ENCODE peak calls at places on chromosomes 13 and 19, in eight cellular contexts. Q is Peyer's patch, S is IMR-90, H is left lung, W is thoracic aorta, U is pancreas, Z is fibroblast of lung, N is ascending aorta. A is an unnamed sample. For H3K4me1, the result is how much of the 10 kb centered on the place peaks cover.

GRCh38 chr13:44605711-44606110 is 29.6 kb upstream of the TSC22D1 start:
- DNase-seq in Q (no peak), S (no peak), H (no peak), W (no peak), U (no peak), Z (no peak), N (no peak), A (no peak)

GRCh38 chr19:43743059-43743458 is 11.7 kb downstream of the SMG9 start:
- DNase-seq in Q (no peak), S (peak), H (no peak), W (no peak), U (no peak), Z (peak), N (no peak), A (no peak)

GRCh38 chr19:30049844-30050667 is 108.0 kb downstream of the URI1 start:
- DNase-seq in Q (no peak), S (no peak), H (no peak), W (no peak), U (no peak), Z (no peak), N (no peak), A (no peak)

GRCh38 chr13:80339841-80340642 is 884 bp downstream of the SPRY2 start:
- DNase-seq in Q (peak), S (peak), H (peak), W (no peak), U (peak), Z (peak), N (peak), A (peak)

GRCh38 chr19:23799321-23799720 is 40.6 kb upstream of the ZNF681 start:
- DNase-seq in Q (peak), S (no peak), H (no peak), W (no peak), U (no peak), Z (no peak), N (no peak), A (no peak)

GRCh38 chr19:46202872-46203860 is 26.4 kb upstream of the IGFL1 start:
- DNase-seq in Q (no peak), S (no peak), H (no peak), W (no peak), U (no peak), Z (no peak), N (no peak), A (no peak)

GRCh38 chr19:55486043-55486970 is 1.3 kb downstream of the NAT14 start:
- DNase-seq in Q (no peak), S (no peak), H (no peak), W (no peak), U (no peak), Z (no peak), N (no peak), A (no peak)

GRCh38 chr19:54164369-54165068 is 5.0 kb upstream of the LENG1 start:
- DNase-seq in Q (peak), S (peak), H (peak), W (no peak), U (no peak), Z (peak), N (peak), A (peak)

GRCh38 chr19:995051-995827 is 5.0 kb upstream of the GRIN3B start:
- DNase-seq in Q (no peak), S (no peak), H (peak), W (no peak), U (peak), Z (peak), N (no peak), A (peak)

GRCh38 chr19:46976845-46977320 is 42.8 kb upstream of the NPAS1 start:
- DNase-seq in Q (no peak), S (peak), H (peak), W (no peak), U (no peak), Z (peak), N (peak), A (no peak)

GRCh38 chr19:30167206-30167903 is 204.8 kb upstream of the ZNF536 start:
- DNase-seq in Q (no peak), S (no peak), H (no peak), W (no peak), U (no peak), Z (no peak), N (no peak), A (no peak)

GRCh38 chr13:40061466-40062450 is 406.3 kb downstream of the COG6 start:
- DNase-seq in Q (no peak), S (no peak), H (no peak), W (no peak), U (peak), Z (peak), N (no peak), A (no peak)

GRCh38 chr13:42114912-42115311 is 66.5 kb downstream of the DGKH start:
- DNase-seq in Q (no peak), S (no peak), H (no peak), W (no peak), U (no peak), Z (no peak), N (no peak), A (no peak)

GRCh38 chr19:28940751-28941500 is 272.0 kb downstream of the UQCRFS1 start:
- DNase-seq in Q (no peak), S (peak), H (no peak), W (no peak), U (no peak), Z (peak), N (no peak), A (no peak)

GRCh38 chr13:44293908-44294735 is 79.5 kb upstream of the SERP2 start:
- DNase-seq in Q (no peak), S (peak), H (no peak), W (no peak), U (no peak), Z (peak), N (peak), A (no peak)

GRCh38 chr13:31201341-31202024 is 1.7 kb downstream of the B3GLCT start:
- DNase-seq in Q (no peak), S (peak), H (no peak), W (no peak), U (peak), Z (peak), N (no peak), A (no peak)

GRCh38 chr19:57830071-57830602 is at the start of gene ZNF587B:
- DNase-seq in Q (peak), S (peak), H (no peak), W (no peak), U (no peak), Z (peak), N (peak), A (peak)

GRCh38 chr19:35153701-35154534 is 617 bp upstream of the FXYD5 start:
- DNase-seq in Q (peak), S (no peak), H (no peak), W (no peak), U (no peak), Z (peak), N (no peak), A (peak)

GRCh38 chr13:36421447-36421846 is 10.8 kb upstream of the CCNA1 start:
- DNase-seq in Q (no peak), S (no peak), H (no peak), W (no peak), U (no peak), Z (peak), N (no peak), A (no peak)

GRCh38 chr19:3660493-3661219 is 34.1 kb upstream of the CACTIN start:
- DNase-seq in Q (no peak), S (no peak), H (no peak), W (no peak), U (no peak), Z (no peak), N (no peak), A (no peak)

GRCh38 chr13:74056829-74057564 is 77.2 kb downstream of the KLF12 start:
- DNase-seq in Q (no peak), S (no peak), H (no peak), W (no peak), U (no peak), Z (no peak), N (no peak), A (no peak)

GRCh38 chr19:46924874-46925547 is 64.2 kb downstream of the ARHGAP35 start:
- DNase-seq in Q (no peak), S (no peak), H (no peak), W (no peak), U (no peak), Z (no peak), N (peak), A (no peak)

GRCh38 chr13:25971499-25972145 is 80.2 kb downstream of the SHISA2 start:
- DNase-seq in Q (peak), S (no peak), H (no peak), W (no peak), U (no peak), Z (no peak), N (no peak), A (no peak)

GRCh38 chr19:1266818-1267440 is 2.2 kb upstream of the CIRBP start:
- DNase-seq in Q (peak), S (no peak), H (no peak), W (no peak), U (peak), Z (no peak), N (peak), A (peak)

GRCh38 chr19:1974381-1975066 is 33.6 kb downstream of the CSNK1G2 start:
- DNase-seq in Q (no peak), S (no peak), H (no peak), W (no peak), U (no peak), Z (no peak), N (no peak), A (no peak)

GRCh38 chr13:96947343-96947910 is 46.8 kb downstream of the OXGR1 start:
- DNase-seq in Q (no peak), S (no peak), H (no peak), W (no peak), U (no peak), Z (no peak), N (no peak), A (no peak)

GRCh38 chr13:30312859-30313258 is 5.5 kb upstream of the KATNAL1 start:
- DNase-seq in Q (no peak), S (peak), H (no peak), W (no peak), U (no peak), Z (peak), N (no peak), A (no peak)

GRCh38 chr13:59016250-59016649 is 1147.5 kb downstream of the DIAPH3 start:
- DNase-seq in Q (no peak), S (no peak), H (no peak), W (no peak), U (no peak), Z (peak), N (no peak), A (no peak)

GRCh38 chr13:113327391-113327765 is 30.3 kb downstream of the LAMP1 start:
- DNase-seq in Q (no peak), S (no peak), H (no peak), W (no peak), U (no peak), Z (no peak), N (no peak), A (no peak)

GRCh38 chr19:6769006-6769637 is 1.9 kb upstream of the SH2D3A start:
- DNase-seq in Q (no peak), S (peak), H (no peak), W (no peak), U (no peak), Z (no peak), N (no peak), A (no peak)

GRCh38 chr13:112236539-112237197 is 139.5 kb upstream of the SPACA7 start:
- DNase-seq in Q (no peak), S (no peak), H (no peak), W (no peak), U (no peak), Z (no peak), N (no peak), A (no peak)

GRCh38 chr13:33710924-33711323 is 107.0 kb upstream of the RFC3 start:
- DNase-seq in Q (no peak), S (no peak), H (no peak), W (no peak), U (no peak), Z (no peak), N (no peak), A (no peak)

GRCh38 chr19:48608798-48609263 is 2.3 kb downstream of the SPACA4 start:
- DNase-seq in Q (peak), S (no peak), H (no peak), W (no peak), U (no peak), Z (peak), N (no peak), A (no peak)

GRCh38 chr19:29311391-29311790 is 98.4 kb upstream of the UQCRFS1 start:
- DNase-seq in Q (no peak), S (no peak), H (no peak), W (no peak), U (no peak), Z (no peak), N (no peak), A (no peak)

GRCh38 chr13:21894091-21894490 is 223.2 kb downstream of the FGF9 start:
- DNase-seq in Q (no peak), S (no peak), H (no peak), W (no peak), U (no peak), Z (no peak), N (peak), A (no peak)

GRCh38 chr19:49335784-49336481 is 727 bp downstream of the CD37 start:
- DNase-seq in Q (peak), S (no peak), H (no peak), W (no peak), U (no peak), Z (no peak), N (peak), A (no peak)

GRCh38 chr13:30892966-30893365 is 13.1 kb upstream of the MEDAG start:
- DNase-seq in Q (no peak), S (peak), H (no peak), W (no peak), U (no peak), Z (peak), N (peak), A (no peak)

GRCh38 chr13:23703241-23703640 is 133.0 kb downstream of the TNFRSF19 start:
- DNase-seq in Q (no peak), S (no peak), H (no peak), W (no peak), U (no peak), Z (no peak), N (no peak), A (no peak)

DNA sequence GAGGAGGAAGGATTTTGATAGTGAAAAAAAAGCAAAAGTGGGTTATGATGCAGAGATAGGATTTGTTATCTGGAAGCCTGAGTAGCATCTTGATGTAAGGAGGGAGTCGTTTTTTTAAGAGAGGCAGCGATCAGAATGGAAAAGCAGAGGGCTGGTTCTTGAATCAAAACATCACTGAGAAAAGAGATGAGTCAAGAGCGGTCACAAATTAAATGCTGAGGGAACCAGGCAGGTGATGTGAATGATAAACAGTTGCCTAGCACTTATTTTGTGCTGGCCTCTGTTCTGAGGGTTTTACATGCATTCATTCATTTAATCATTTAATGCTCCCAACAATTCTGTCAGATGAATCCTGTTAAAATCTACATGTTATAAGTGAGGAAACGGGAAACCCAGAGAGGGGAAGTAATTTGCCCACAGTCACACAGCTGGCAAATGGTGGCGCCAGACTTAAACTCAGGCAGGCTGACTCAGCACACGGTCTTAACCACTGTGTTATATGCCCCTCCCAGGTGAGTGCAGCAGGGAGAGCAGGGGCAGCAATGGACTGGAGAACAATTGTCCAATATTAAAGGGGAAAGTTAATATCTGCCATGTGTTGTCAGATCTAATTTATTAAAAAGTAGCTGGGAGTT is 21.4 kb downstream of the SIGLECL1 start:
- DNase-seq in Q (no peak), S (no peak), H (peak), W (no peak), U (no peak), Z (no peak), N (no peak), A (no peak)
- TF ChIP-seq CTCF in Q (no peak), S (no peak), H (no peak), W (no peak), U (no peak), Z (no peak), N (no peak), A (no peak)

GRCh38 chr19:5534787-5535586 is 32.8 kb downstream of the TINCR start:
- DNase-seq in Q (no peak), S (peak), H (no peak), W (no peak), U (no peak), Z (no peak), N (no peak), A (no peak)

GRCh38 chr19:5537870-5538269 is 29.9 kb downstream of the TINCR start:
- DNase-seq in Q (no peak), S (no peak), H (no peak), W (no peak), U (no peak), Z (no peak), N (no peak), A (no peak)

GRCh38 chr19:5533257-5533656 is 34.5 kb downstream of the TINCR start:
- DNase-seq in Q (no peak), S (no peak), H (no peak), W (no peak), U (no peak), Z (no peak), N (no peak), A (no peak)

GRCh38 chr19:5539431-5539833 is 28.3 kb downstream of the TINCR start:
- DNase-seq in Q (no peak), S (no peak), H (no peak), W (no peak), U (no peak), Z (peak), N (no peak), A (no peak)

DNA sequence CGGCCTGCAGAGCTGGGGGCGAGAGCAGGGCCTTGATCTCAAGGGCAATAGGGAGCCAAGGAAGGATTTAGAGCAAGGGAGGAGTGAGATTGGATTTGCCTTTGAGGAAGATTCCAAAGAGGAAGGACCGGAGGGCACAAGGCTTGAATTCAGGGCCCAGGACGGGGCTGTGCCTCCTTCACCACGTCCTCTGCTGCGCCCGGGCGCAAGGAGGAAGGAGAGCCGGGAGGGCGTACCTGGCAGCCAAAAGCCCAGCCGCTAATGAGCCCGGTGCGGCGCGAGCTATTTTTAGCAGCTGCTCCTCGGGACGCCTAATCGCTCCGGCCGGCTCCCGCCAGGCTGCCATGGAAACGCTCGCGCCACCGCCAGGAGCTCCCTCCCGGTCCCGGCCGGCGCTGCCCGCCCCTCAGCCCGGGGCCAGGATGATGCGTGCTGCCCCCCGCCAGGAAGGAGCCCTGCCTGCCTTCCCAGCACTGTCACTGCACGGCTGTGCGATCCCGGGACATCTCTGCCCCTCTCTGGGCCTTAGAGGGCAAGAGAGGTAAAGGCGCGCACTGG is 31.3 kb downstream of the TINCR start:
- DNase-seq in Q (no peak), S (peak), H (peak), W (no peak), U (peak), Z (peak), N (no peak), A (peak)
- H3K4me3 ChIP-seq in Q (no peak), S (no peak), H (no peak), W (peak), U (no peak), Z (no peak), N (no peak), A (no peak)

GRCh38 chr19:14343286-14343685 is 38.0 kb upstream of the ADGRE5 start:
- DNase-seq in Q (no peak), S (no peak), H (no peak), W (no peak), U (no peak), Z (no peak), N (no peak), A (no peak)

GRCh38 chr19:14347999-14348889 is 33.0 kb upstream of the ADGRE5 start:
- DNase-seq in Q (peak), S (no peak), H (peak), W (no peak), U (peak), Z (peak), N (peak), A (peak)

GRCh38 chr19:14345364-14345763 is 35.9 kb upstream of the ADGRE5 start:
- DNase-seq in Q (no peak), S (no peak), H (no peak), W (no peak), U (no peak), Z (no peak), N (no peak), A (no peak)

GRCh38 chr19:14349426-14349825 is 31.8 kb upstream of the ADGRE5 start:
- DNase-seq in Q (no peak), S (no peak), H (no peak), W (no peak), U (no peak), Z (no peak), N (no peak), A (no peak)

GRCh38 chr19:14346279-14346678 is 35.0 kb upstream of the ADGRE5 start:
- DNase-seq in Q (no peak), S (no peak), H (no peak), W (no peak), U (no peak), Z (no peak), N (no peak), A (no peak)
- H3K4me1 ChIP-seq in Q (under half), S (under half), H (under half), W (under half), U (under half), Z (under half), N (under half), A (under half)

DNA sequence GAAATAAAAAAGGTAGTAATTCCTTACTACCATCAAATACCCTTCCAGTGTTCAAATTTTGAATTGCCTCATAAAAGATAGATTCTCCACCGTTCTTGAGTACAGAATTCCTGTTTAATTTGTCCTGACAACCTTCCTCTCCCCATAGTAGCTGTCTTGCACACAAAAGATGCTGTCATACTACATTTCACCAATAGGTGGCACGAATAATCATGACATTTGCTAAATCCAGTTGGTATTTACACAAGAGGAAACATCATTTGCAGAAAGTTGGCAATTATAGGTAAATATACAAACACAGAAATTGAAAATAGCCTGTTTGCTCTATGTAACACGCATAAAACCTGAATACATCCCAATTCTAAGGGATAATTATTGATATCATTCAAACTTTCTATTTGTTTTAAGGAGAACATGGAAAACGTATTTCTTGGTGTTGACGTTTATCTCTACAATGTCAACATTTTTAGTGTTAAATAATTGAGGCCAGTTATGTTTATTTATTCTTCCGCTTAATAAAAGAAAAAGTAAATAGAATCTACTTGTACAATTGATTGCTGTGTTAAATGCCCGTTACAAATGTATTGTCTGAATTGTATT is 58.3 kb upstream of the CLDN10 start:
- DNase-seq in Q (no peak), S (peak), H (no peak), W (no peak), U (no peak), Z (peak), N (no peak), A (no peak)
- TF ChIP-seq CTCF in Q (peak), S (peak), H (peak), W (peak), U (peak), Z (peak), N (peak), A (peak)

GRCh38 chr19:39515551-39516191 is 732 bp downstream of the SELENOV start:
- DNase-seq in Q (no peak), S (no peak), H (no peak), W (no peak), U (no peak), Z (no peak), N (no peak), A (no peak)

GRCh38 chr19:39514840-39515550 is at the start of gene SELENOV:
- DNase-seq in Q (no peak), S (no peak), H (no peak), W (no peak), U (no peak), Z (no peak), N (no peak), A (no peak)

GRCh38 chr19:39517432-39517831 is 2.5 kb downstream of the SELENOV start:
- DNase-seq in Q (no peak), S (no peak), H (no peak), W (no peak), U (no peak), Z (no peak), N (no peak), A (no peak)

GRCh38 chr19:39518458-39518857 is 3.5 kb downstream of the SELENOV start:
- DNase-seq in Q (no peak), S (no peak), H (no peak), W (no peak), U (no peak), Z (no peak), N (no peak), A (no peak)

GRCh38 chr19:39516270-39516669 is 1.3 kb downstream of the SELENOV start:
- DNase-seq in Q (no peak), S (no peak), H (no peak), W (no peak), U (no peak), Z (no peak), N (no peak), A (no peak)
- H3K4me3 ChIP-seq in Q (no peak), S (no peak), H (no peak), W (no peak), U (no peak), Z (no peak), N (no peak), A (no peak)

GRCh38 chr19:5679289-5680082 is 830 bp downstream of the MICOS13 start:
- DNase-seq in Q (no peak), S (no peak), H (no peak), W (no peak), U (no peak), Z (no peak), N (no peak), A (peak)
- H3K4me1 ChIP-seq in Q (under half), S (under half), H (under half), W (under half), U (under half), Z (under half), N (under half), A (under half)

A was measured in lower lobe of right lung.